ENCODE peak calls at places on chromosome 7, in six cellular contexts. G is IMR-90, X is H9, Q is trophoblast cell, E is H1, P is neuronal stem cell. M is an unnamed sample.

GRCh38 chr7:99558306-99559275 is at the start of gene ZNF655:
- DNase-seq in G (peak; percentile 85), X (peak; percentile 94), Q (peak; percentile 77), E (peak; percentile 98), P (peak; percentile 95), M (peak; percentile 93)

GRCh38 chr7:73811760-73812168 is 19.0 kb upstream of the CLDN4 start:
- DNase-seq in G (peak; percentile 41), X (peak; percentile 89), Q (peak; percentile 86), E (peak; percentile 92), P (no peak), M (peak; percentile 70)

GRCh38 chr7:127652333-127653248 is 597 bp downstream of the SND1 start:
- DNase-seq in G (peak; percentile 62), X (no peak), Q (no peak), E (no peak), P (no peak), M (peak; percentile 53)

GRCh38 chr7:19899517-19899916 is 126.1 kb upstream of the TMEM196 start:
- DNase-seq in G (no peak), X (no peak), Q (no peak), E (no peak), P (no peak), M (no peak)

GRCh38 chr7:84847038-84847437 is 339.8 kb downstream of the SEMA3D start:
- DNase-seq in G (no peak), X (no peak), Q (no peak), E (no peak), P (no peak), M (no peak)

GRCh38 chr7:20340839-20341238 is 10.1 kb downstream of the ITGB8 start:
- DNase-seq in G (no peak), X (no peak), Q (no peak), E (no peak), P (peak; percentile 41), M (no peak)

GRCh38 chr7:95630702-95631458 is 34.6 kb upstream of the PDK4 start:
- DNase-seq in G (no peak), X (no peak), Q (peak; percentile 48), E (no peak), P (no peak), M (peak; percentile 11)

GRCh38 chr7:8065356-8065813 is 96.8 kb downstream of the GLCCI1 start:
- DNase-seq in G (peak; percentile 88), X (no peak), Q (peak; percentile 50), E (no peak), P (no peak), M (peak; percentile 76)

GRCh38 chr7:5622286-5622685 is 159.2 kb downstream of the RNF216 start:
- DNase-seq in G (no peak), X (no peak), Q (no peak), E (no peak), P (no peak), M (no peak)

GRCh38 chr7:120400806-120401455 is 128.0 kb downstream of the KCND2 start:
- DNase-seq in G (no peak), X (no peak), Q (no peak), E (no peak), P (no peak), M (no peak)

DNA sequence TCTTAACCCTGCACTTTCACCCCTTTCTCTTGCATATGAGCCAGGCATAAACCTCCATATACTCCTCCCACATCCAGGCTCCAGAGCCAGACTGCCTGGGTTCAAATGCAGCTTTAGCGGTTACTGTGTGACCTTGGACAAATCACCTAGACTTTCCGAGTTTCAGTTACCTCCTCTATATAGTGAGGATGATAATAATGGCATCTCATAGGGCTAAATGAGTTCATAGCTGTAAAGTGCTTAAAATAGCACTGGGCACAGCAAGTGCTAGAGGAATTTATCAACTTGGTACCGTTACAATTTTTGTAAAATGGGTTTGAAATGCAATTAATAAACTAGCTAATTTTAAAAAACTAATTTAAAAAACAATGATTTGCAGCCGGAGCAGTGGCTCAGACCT is 53.4 kb upstream of the DGKI start:
- DNase-seq in G (no peak), X (no peak), Q (no peak), E (no peak), P (no peak), M (no peak)
- H2AFZ ChIP-seq in G (no peak overlapping the region), X (no peak overlapping the region), Q (no peak overlapping the region), E (no peak overlapping the region), P (no peak overlapping the region), M (no peak overlapping the region)

GRCh38 chr7:86961686-86962085 is 97.8 kb downstream of the ELAPOR2 start:
- DNase-seq in G (no peak), X (no peak), Q (no peak), E (no peak), P (no peak), M (no peak)
- H2AK5ac ChIP-seq in G (no peak overlapping the region), X (no peak overlapping the region), Q (no peak overlapping the region), E (no peak overlapping the region), P (no peak overlapping the region), M (no peak overlapping the region)

GRCh38 chr7:94391716-94392390 is 2.8 kb upstream of the COL1A2 start:
- DNase-seq in G (peak; percentile 88), X (peak; percentile 34), Q (no peak), E (no peak), P (no peak), M (peak; percentile 81)

GRCh38 chr7:94394058-94394398 is 667 bp upstream of the COL1A2 start:
- DNase-seq in G (peak; percentile 69), X (no peak), Q (no peak), E (peak; percentile 79), P (no peak), M (no peak)

GRCh38 chr7:94394399-94395140 is at the start of gene COL1A2:
- DNase-seq in G (peak; percentile 99), X (peak; percentile 79), Q (no peak), E (peak; percentile 79), P (peak; percentile 63), M (peak; percentile 91)

GRCh38 chr7:94393251-94393758 is 1.4 kb upstream of the COL1A2 start:
- DNase-seq in G (peak; percentile 56), X (peak; percentile 54), Q (no peak), E (peak; percentile 62), P (peak; percentile 33), M (peak; percentile 57)

GRCh38 chr7:94392391-94392782 is 2.3 kb upstream of the COL1A2 start:
- DNase-seq in G (no peak), X (no peak), Q (no peak), E (no peak), P (no peak), M (peak; percentile 50)
- H2AFZ ChIP-seq in G (no peak overlapping the region), X (no peak overlapping the region), Q (no peak overlapping the region), E (no peak overlapping the region), P (peak overlapping the region; percentile 71), M (no peak overlapping the region)

GRCh38 chr7:139851770-139852481 is 22.9 kb downstream of the TBXAS1 start:
- DNase-seq in G (no peak), X (no peak), Q (no peak), E (no peak), P (no peak), M (no peak)

GRCh38 chr7:139855498-139856270 is 26.6 kb downstream of the TBXAS1 start:
- DNase-seq in G (no peak), X (no peak), Q (no peak), E (peak; percentile 26), P (no peak), M (no peak)

GRCh38 chr7:139854803-139855497 is 25.9 kb downstream of the TBXAS1 start:
- DNase-seq in G (no peak), X (no peak), Q (no peak), E (peak; percentile 1), P (no peak), M (no peak)

GRCh38 chr7:139852482-139852845 is 23.4 kb downstream of the TBXAS1 start:
- DNase-seq in G (no peak), X (no peak), Q (no peak), E (no peak), P (no peak), M (no peak)

GRCh38 chr7:139853576-139854511 is 24.8 kb downstream of the TBXAS1 start:
- DNase-seq in G (peak; percentile 83), X (no peak), Q (peak; percentile 66), E (peak; percentile 22), P (no peak), M (peak; percentile 93)
- H2AK5ac ChIP-seq in G (peak overlapping the region; percentile 49), X (no peak overlapping the region), Q (no peak overlapping the region), E (no peak overlapping the region), P (no peak overlapping the region), M (no peak overlapping the region)

GRCh38 chr7:117043051-117043546 is 89.8 kb downstream of the ST7 start:
- DNase-seq in G (no peak), X (no peak), Q (no peak), E (no peak), P (no peak), M (no peak)
- H2AFZ ChIP-seq in G (no peak overlapping the region), X (no peak overlapping the region), Q (no peak overlapping the region), E (no peak overlapping the region), P (no peak overlapping the region), M (no peak overlapping the region)

GRCh38 chr7:115613836-115614235 is 416.7 kb downstream of the TFEC start:
- DNase-seq in G (peak; percentile 74), X (no peak), Q (no peak), E (no peak), P (no peak), M (no peak)

DNA sequence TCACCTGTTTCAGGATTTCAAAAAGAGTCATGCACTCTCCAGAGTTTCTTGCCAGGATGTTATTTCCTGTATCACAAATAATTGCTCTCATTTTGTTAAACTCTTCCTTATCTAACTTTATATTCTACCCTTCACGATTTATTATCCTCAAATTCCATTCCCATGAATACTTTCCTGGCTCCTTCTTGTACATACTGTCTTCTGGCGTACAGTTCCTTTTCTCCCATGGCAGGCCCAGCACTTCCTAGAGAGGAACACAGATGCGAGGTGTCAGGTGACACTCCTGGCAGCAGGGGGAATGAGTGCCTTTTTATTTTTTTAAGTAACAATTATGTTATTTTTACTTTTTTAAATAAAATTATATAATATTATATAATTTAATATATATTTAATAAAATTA is 411.9 kb downstream of the TFEC start:
- DNase-seq in G (peak; percentile 96), X (no peak), Q (no peak), E (no peak), P (no peak), M (peak; percentile 52)
- H2AK5ac ChIP-seq in G (no peak overlapping the region), X (no peak overlapping the region), Q (no peak overlapping the region), E (no peak overlapping the region), P (no peak overlapping the region), M (no peak overlapping the region)